ENCODE peak calls at places on chromosomes 5 and 9, in nine cellular contexts. One of them, this sample, is unnamed.

GRCh38 chr9:71680189-71680983 is 87.9 kb downstream of the CEMIP2 start:
- DNase-seq in cerebellum: no peak
- DNase-seq in ovary: no peak
- DNase-seq in uterus: no peak
- DNase-seq in T-helper 2 cell: no peak
- DNase-seq in CD8-positive, alpha-beta T cell: no peak
- DNase-seq in activated CD4-positive, alpha-beta T cell treated with anti-CD3 and anti-CD28 coated beads, Interleukin-2, amount 10 ng/mL, durations not matched to agents 7 days and 5 days: no peak
- DNase-seq in RCC 7860: peak
- DNase-seq in GM12865: no peak
- DNase-seq in this sample: peak

GRCh38 chr5:74441616-74442015 is 198.9 kb downstream of the ENC1 start:
- DNase-seq in cerebellum: peak
- DNase-seq in ovary: no peak
- DNase-seq in uterus: no peak
- DNase-seq in T-helper 2 cell: no peak
- DNase-seq in CD8-positive, alpha-beta T cell: no peak
- DNase-seq in activated CD4-positive, alpha-beta T cell treated with anti-CD3 and anti-CD28 coated beads, Interleukin-2, amount 10 ng/mL, durations not matched to agents 7 days and 5 days: no peak
- DNase-seq in RCC 7860: no peak
- DNase-seq in GM12865: no peak
- DNase-seq in this sample: no peak

GRCh38 chr9:137129089-137129455 is 9.9 kb upstream of the GRIN1 start:
- DNase-seq in cerebellum: no peak
- DNase-seq in ovary: no peak
- DNase-seq in uterus: no peak
- DNase-seq in T-helper 2 cell: no peak
- DNase-seq in CD8-positive, alpha-beta T cell: no peak
- DNase-seq in activated CD4-positive, alpha-beta T cell treated with anti-CD3 and anti-CD28 coated beads, Interleukin-2, amount 10 ng/mL, durations not matched to agents 7 days and 5 days: no peak
- DNase-seq in RCC 7860: peak
- DNase-seq in GM12865: peak
- DNase-seq in this sample: no peak

GRCh38 chr5:153350192-153350883 is 140.1 kb upstream of the GRIA1 start:
- DNase-seq in cerebellum: no peak
- DNase-seq in ovary: no peak
- DNase-seq in uterus: no peak
- DNase-seq in T-helper 2 cell: no peak
- DNase-seq in CD8-positive, alpha-beta T cell: no peak
- DNase-seq in activated CD4-positive, alpha-beta T cell treated with anti-CD3 and anti-CD28 coated beads, Interleukin-2, amount 10 ng/mL, durations not matched to agents 7 days and 5 days: no peak
- DNase-seq in RCC 7860: no peak
- DNase-seq in GM12865: no peak
- DNase-seq in this sample: no peak

GRCh38 chr9:93223241-93224180 is 39.6 kb downstream of the WNK2 start:
- DNase-seq in cerebellum: no peak
- DNase-seq in ovary: no peak
- DNase-seq in uterus: no peak
- DNase-seq in T-helper 2 cell: no peak
- DNase-seq in CD8-positive, alpha-beta T cell: no peak
- DNase-seq in activated CD4-positive, alpha-beta T cell treated with anti-CD3 and anti-CD28 coated beads, Interleukin-2, amount 10 ng/mL, durations not matched to agents 7 days and 5 days: no peak
- DNase-seq in RCC 7860: no peak
- DNase-seq in GM12865: no peak
- DNase-seq in this sample: no peak

GRCh38 chr5:40962207-40962955 is 53.1 kb downstream of the C7 start:
- DNase-seq in cerebellum: no peak
- DNase-seq in ovary: no peak
- DNase-seq in uterus: no peak
- DNase-seq in T-helper 2 cell: no peak
- DNase-seq in CD8-positive, alpha-beta T cell: no peak
- DNase-seq in activated CD4-positive, alpha-beta T cell treated with anti-CD3 and anti-CD28 coated beads, Interleukin-2, amount 10 ng/mL, durations not matched to agents 7 days and 5 days: no peak
- DNase-seq in RCC 7860: no peak
- DNase-seq in GM12865: no peak
- DNase-seq in this sample: peak

GRCh38 chr5:73307645-73308346 is 134.8 kb downstream of the TMEM174 start:
- DNase-seq in cerebellum: no peak
- DNase-seq in ovary: no peak
- DNase-seq in uterus: no peak
- DNase-seq in T-helper 2 cell: no peak
- DNase-seq in CD8-positive, alpha-beta T cell: no peak
- DNase-seq in activated CD4-positive, alpha-beta T cell treated with anti-CD3 and anti-CD28 coated beads, Interleukin-2, amount 10 ng/mL, durations not matched to agents 7 days and 5 days: no peak
- DNase-seq in RCC 7860: no peak
- DNase-seq in GM12865: no peak
- DNase-seq in this sample: no peak

GRCh38 chr5:61159841-61160240 is 2.4 kb downstream of the SMIM15 start:
- DNase-seq in cerebellum: no peak
- DNase-seq in ovary: no peak
- DNase-seq in uterus: no peak
- DNase-seq in T-helper 2 cell: no peak
- DNase-seq in CD8-positive, alpha-beta T cell: no peak
- DNase-seq in activated CD4-positive, alpha-beta T cell treated with anti-CD3 and anti-CD28 coated beads, Interleukin-2, amount 10 ng/mL, durations not matched to agents 7 days and 5 days: no peak
- DNase-seq in RCC 7860: no peak
- DNase-seq in GM12865: no peak
- DNase-seq in this sample: peak

GRCh38 chr9:129141066-129142041 is 30.1 kb downstream of the PTPA start:
- DNase-seq in cerebellum: peak
- DNase-seq in ovary: peak
- DNase-seq in uterus: peak
- DNase-seq in T-helper 2 cell: no peak
- DNase-seq in CD8-positive, alpha-beta T cell: no peak
- DNase-seq in activated CD4-positive, alpha-beta T cell treated with anti-CD3 and anti-CD28 coated beads, Interleukin-2, amount 10 ng/mL, durations not matched to agents 7 days and 5 days: peak
- DNase-seq in RCC 7860: peak
- DNase-seq in GM12865: peak
- DNase-seq in this sample: no peak

GRCh38 chr5:178376906-178377582 is 144.4 kb upstream of the PHYKPL start:
- DNase-seq in cerebellum: no peak
- DNase-seq in ovary: no peak
- DNase-seq in uterus: no peak
- DNase-seq in T-helper 2 cell: no peak
- DNase-seq in CD8-positive, alpha-beta T cell: no peak
- DNase-seq in activated CD4-positive, alpha-beta T cell treated with anti-CD3 and anti-CD28 coated beads, Interleukin-2, amount 10 ng/mL, durations not matched to agents 7 days and 5 days: no peak
- DNase-seq in RCC 7860: peak
- DNase-seq in GM12865: no peak
- DNase-seq in this sample: no peak

GRCh38 chr5:138275379-138275782 is 960 bp upstream of the GFRA3 start:
- DNase-seq in cerebellum: no peak
- DNase-seq in ovary: no peak
- DNase-seq in uterus: no peak
- DNase-seq in T-helper 2 cell: no peak
- DNase-seq in CD8-positive, alpha-beta T cell: no peak
- DNase-seq in activated CD4-positive, alpha-beta T cell treated with anti-CD3 and anti-CD28 coated beads, Interleukin-2, amount 10 ng/mL, durations not matched to agents 7 days and 5 days: no peak
- DNase-seq in RCC 7860: no peak
- DNase-seq in GM12865: no peak
- DNase-seq in this sample: peak

GRCh38 chr5:175246242-175246891 is 197.6 kb downstream of the DRD1 start:
- DNase-seq in cerebellum: no peak
- DNase-seq in ovary: no peak
- DNase-seq in uterus: peak
- DNase-seq in T-helper 2 cell: no peak
- DNase-seq in CD8-positive, alpha-beta T cell: no peak
- DNase-seq in activated CD4-positive, alpha-beta T cell treated with anti-CD3 and anti-CD28 coated beads, Interleukin-2, amount 10 ng/mL, durations not matched to agents 7 days and 5 days: peak
- DNase-seq in RCC 7860: peak
- DNase-seq in GM12865: no peak
- DNase-seq in this sample: no peak

GRCh38 chr9:113587471-113588031 is 124.0 kb downstream of the RGS3 start:
- DNase-seq in cerebellum: no peak
- DNase-seq in ovary: peak
- DNase-seq in uterus: peak
- DNase-seq in T-helper 2 cell: no peak
- DNase-seq in CD8-positive, alpha-beta T cell: no peak
- DNase-seq in activated CD4-positive, alpha-beta T cell treated with anti-CD3 and anti-CD28 coated beads, Interleukin-2, amount 10 ng/mL, durations not matched to agents 7 days and 5 days: no peak
- DNase-seq in RCC 7860: no peak
- DNase-seq in GM12865: no peak
- DNase-seq in this sample: peak

GRCh38 chr9:113875917-113876805 is at the start of gene ZNF618:
- DNase-seq in cerebellum: peak
- DNase-seq in ovary: no peak
- DNase-seq in uterus: peak
- DNase-seq in T-helper 2 cell: no peak
- DNase-seq in CD8-positive, alpha-beta T cell: peak
- DNase-seq in activated CD4-positive, alpha-beta T cell treated with anti-CD3 and anti-CD28 coated beads, Interleukin-2, amount 10 ng/mL, durations not matched to agents 7 days and 5 days: no peak
- DNase-seq in RCC 7860: no peak
- DNase-seq in GM12865: peak
- DNase-seq in this sample: peak

GRCh38 chr5:177509991-177510566 is 453 bp upstream of the DOK3 start:
- DNase-seq in cerebellum: no peak
- DNase-seq in ovary: no peak
- DNase-seq in uterus: no peak
- DNase-seq in T-helper 2 cell: no peak
- DNase-seq in CD8-positive, alpha-beta T cell: no peak
- DNase-seq in activated CD4-positive, alpha-beta T cell treated with anti-CD3 and anti-CD28 coated beads, Interleukin-2, amount 10 ng/mL, durations not matched to agents 7 days and 5 days: no peak
- DNase-seq in RCC 7860: no peak
- DNase-seq in GM12865: peak
- DNase-seq in this sample: no peak

GRCh38 chr9:83280790-83281189 is 217.8 kb upstream of the RASEF start:
- DNase-seq in cerebellum: no peak
- DNase-seq in ovary: no peak
- DNase-seq in uterus: no peak
- DNase-seq in T-helper 2 cell: no peak
- DNase-seq in CD8-positive, alpha-beta T cell: no peak
- DNase-seq in activated CD4-positive, alpha-beta T cell treated with anti-CD3 and anti-CD28 coated beads, Interleukin-2, amount 10 ng/mL, durations not matched to agents 7 days and 5 days: no peak
- DNase-seq in RCC 7860: no peak
- DNase-seq in GM12865: no peak
- DNase-seq in this sample: no peak

GRCh38 chr9:36151306-36152210 is 15.0 kb downstream of the GLIPR2 start:
- DNase-seq in cerebellum: no peak
- DNase-seq in ovary: no peak
- DNase-seq in uterus: no peak
- DNase-seq in T-helper 2 cell: peak
- DNase-seq in CD8-positive, alpha-beta T cell: peak
- DNase-seq in activated CD4-positive, alpha-beta T cell treated with anti-CD3 and anti-CD28 coated beads, Interleukin-2, amount 10 ng/mL, durations not matched to agents 7 days and 5 days: peak
- DNase-seq in RCC 7860: peak
- DNase-seq in GM12865: peak
- DNase-seq in this sample: peak

GRCh38 chr5:155726267-155726666 is 600.7 kb upstream of the SGCD start:
- DNase-seq in cerebellum: no peak
- DNase-seq in ovary: peak
- DNase-seq in uterus: no peak
- DNase-seq in T-helper 2 cell: no peak
- DNase-seq in CD8-positive, alpha-beta T cell: no peak
- DNase-seq in activated CD4-positive, alpha-beta T cell treated with anti-CD3 and anti-CD28 coated beads, Interleukin-2, amount 10 ng/mL, durations not matched to agents 7 days and 5 days: no peak
- DNase-seq in RCC 7860: no peak
- DNase-seq in GM12865: no peak
- DNase-seq in this sample: peak

GRCh38 chr9:76880210-76880609 is 25.7 kb downstream of the PRUNE2 start:
- DNase-seq in cerebellum: no peak
- DNase-seq in ovary: no peak
- DNase-seq in uterus: no peak
- DNase-seq in T-helper 2 cell: no peak
- DNase-seq in CD8-positive, alpha-beta T cell: no peak
- DNase-seq in activated CD4-positive, alpha-beta T cell treated with anti-CD3 and anti-CD28 coated beads, Interleukin-2, amount 10 ng/mL, durations not matched to agents 7 days and 5 days: no peak
- DNase-seq in RCC 7860: no peak
- DNase-seq in GM12865: no peak
- DNase-seq in this sample: no peak

GRCh38 chr5:14040542-14040941 is 96.1 kb upstream of the DNAH5 start:
- DNase-seq in cerebellum: no peak
- DNase-seq in ovary: no peak
- DNase-seq in uterus: no peak
- DNase-seq in T-helper 2 cell: no peak
- DNase-seq in CD8-positive, alpha-beta T cell: no peak
- DNase-seq in activated CD4-positive, alpha-beta T cell treated with anti-CD3 and anti-CD28 coated beads, Interleukin-2, amount 10 ng/mL, durations not matched to agents 7 days and 5 days: no peak
- DNase-seq in RCC 7860: no peak
- DNase-seq in GM12865: no peak
- DNase-seq in this sample: no peak

GRCh38 chr5:72064801-72065570 is 42.3 kb upstream of the MAP1B start:
- DNase-seq in cerebellum: peak
- DNase-seq in ovary: no peak
- DNase-seq in uterus: no peak
- DNase-seq in T-helper 2 cell: no peak
- DNase-seq in CD8-positive, alpha-beta T cell: no peak
- DNase-seq in activated CD4-positive, alpha-beta T cell treated with anti-CD3 and anti-CD28 coated beads, Interleukin-2, amount 10 ng/mL, durations not matched to agents 7 days and 5 days: no peak
- DNase-seq in RCC 7860: no peak
- DNase-seq in GM12865: no peak
- DNase-seq in this sample: no peak

GRCh38 chr5:160450164-160450932 is 28.7 kb downstream of the PTTG1 start:
- DNase-seq in cerebellum: no peak
- DNase-seq in ovary: no peak
- DNase-seq in uterus: no peak
- DNase-seq in T-helper 2 cell: no peak
- DNase-seq in CD8-positive, alpha-beta T cell: no peak
- DNase-seq in activated CD4-positive, alpha-beta T cell treated with anti-CD3 and anti-CD28 coated beads, Interleukin-2, amount 10 ng/mL, durations not matched to agents 7 days and 5 days: no peak
- DNase-seq in RCC 7860: no peak
- DNase-seq in GM12865: peak
- DNase-seq in this sample: no peak

GRCh38 chr5:5490774-5491347 is 68.4 kb downstream of the ICE1 start:
- DNase-seq in cerebellum: peak
- DNase-seq in ovary: no peak
- DNase-seq in uterus: no peak
- DNase-seq in T-helper 2 cell: no peak
- DNase-seq in CD8-positive, alpha-beta T cell: no peak
- DNase-seq in activated CD4-positive, alpha-beta T cell treated with anti-CD3 and anti-CD28 coated beads, Interleukin-2, amount 10 ng/mL, durations not matched to agents 7 days and 5 days: no peak
- DNase-seq in RCC 7860: no peak
- DNase-seq in GM12865: no peak
- DNase-seq in this sample: no peak

GRCh38 chr5:40626834-40627233 is 52.9 kb upstream of the PTGER4 start:
- DNase-seq in cerebellum: no peak
- DNase-seq in ovary: no peak
- DNase-seq in uterus: no peak
- DNase-seq in T-helper 2 cell: no peak
- DNase-seq in CD8-positive, alpha-beta T cell: no peak
- DNase-seq in activated CD4-positive, alpha-beta T cell treated with anti-CD3 and anti-CD28 coated beads, Interleukin-2, amount 10 ng/mL, durations not matched to agents 7 days and 5 days: no peak
- DNase-seq in RCC 7860: peak
- DNase-seq in GM12865: no peak
- DNase-seq in this sample: no peak

This sample was measured in OCI-M1.